ENCODE peak calls at places on chromosomes 12 and 14, in nine cellular contexts. A is heart right ventricle, V is BE2C, I is bronchial epithelial cell, X is brain microvascular endothelial cell, H is Calu3, Y is fibroblast of villous mesenchyme, O is PC-3, B is adrenal gland. E is an unnamed sample.

GRCh38 chr14:99481745-99482099 is 513 bp downstream of the CCNK start:
- DNase-seq in X (peak), I (peak), V (no peak), A (no peak), H (peak), O (peak), Y (peak), B (no peak), E (no peak)

GRCh38 chr14:101518611-101519048 is 42.7 kb upstream of the DIO3 start:
- DNase-seq in H (no peak), O (no peak), X (no peak), I (no peak), A (no peak), V (no peak), B (peak), Y (peak), E (no peak)

GRCh38 chr12:29733060-29733459 is 50.7 kb downstream of the TMTC1 start:
- DNase-seq in O (no peak), H (no peak), X (no peak), I (peak), Y (no peak), A (no peak), V (no peak), B (no peak), E (no peak)

GRCh38 chr14:40417777-40418401 is 985.7 kb upstream of the FBXO33 start:
- DNase-seq in V (peak), O (peak), Y (no peak), X (no peak), B (peak), I (no peak), H (no peak), A (no peak), E (peak)

GRCh38 chr12:132610051-132610759 is at the start of gene LRCOL1:
- DNase-seq in V (no peak), X (peak), Y (peak), A (peak), I (peak), H (no peak), B (no peak), O (no peak), E (no peak)

GRCh38 chr12:84166812-84167211 is 745.8 kb downstream of the SLC6A15 start:
- DNase-seq in I (no peak), V (no peak), Y (no peak), A (no peak), H (no peak), B (no peak), X (no peak), O (no peak), E (no peak)

GRCh38 chr12:102730996-102731395 is 186.0 kb downstream of the PAH start:
- DNase-seq in I (no peak), H (no peak), Y (no peak), B (no peak), X (no peak), V (no peak), O (no peak), A (no peak), E (no peak)

GRCh38 chr14:100531152-100531551 is 56.1 kb downstream of the BEGAIN start:
- DNase-seq in V (no peak), Y (no peak), H (no peak), B (no peak), I (no peak), A (no peak), O (no peak), X (no peak), E (no peak)

GRCh38 chr12:108214046-108214445 is 85.0 kb downstream of the WSCD2 start:
- DNase-seq in B (no peak), Y (no peak), H (no peak), X (no peak), V (no peak), O (no peak), I (no peak), A (no peak), E (no peak)

DNA sequence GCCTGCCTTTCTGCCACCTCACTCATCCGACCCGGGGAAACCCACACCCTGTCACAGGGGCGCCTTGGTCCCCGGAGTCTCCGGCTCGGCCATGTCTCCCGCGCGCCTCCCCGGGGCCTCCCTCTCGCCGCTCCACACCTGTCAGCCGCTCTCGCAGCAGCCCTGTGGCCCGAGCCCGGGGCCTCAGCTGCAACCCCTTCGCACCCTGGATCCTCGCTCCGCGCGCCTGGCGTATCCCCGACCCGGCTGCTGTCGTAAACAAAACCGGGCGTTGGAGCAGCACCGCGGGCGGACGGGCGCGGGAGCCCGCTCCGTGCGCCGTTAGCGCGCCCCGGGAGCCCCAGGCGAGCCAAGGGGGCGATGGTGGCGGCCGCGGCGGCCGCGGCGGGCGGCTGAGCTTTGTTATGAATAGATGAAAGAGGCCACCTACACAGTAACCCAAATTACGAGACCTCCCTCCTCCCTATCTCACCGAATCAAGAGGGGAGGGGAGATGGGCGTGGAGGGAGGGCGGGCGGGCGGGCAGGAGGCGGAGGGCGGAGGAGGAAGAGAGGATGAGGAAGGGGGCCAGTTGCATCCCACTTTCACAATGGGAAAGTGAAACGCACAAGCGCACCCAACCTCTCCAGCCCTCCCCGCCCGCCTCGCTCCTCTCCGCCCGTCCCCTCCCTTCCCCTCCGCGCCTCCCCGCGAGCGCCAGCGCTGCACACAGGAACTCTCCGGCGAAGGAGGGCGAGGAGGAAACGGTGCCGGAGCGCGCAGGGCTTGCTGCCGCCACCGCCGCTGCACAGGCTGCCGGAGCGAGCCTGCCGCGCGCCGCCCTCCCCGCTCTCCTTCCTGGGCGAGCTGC is at the start of gene PLXNC1:
- DNase-seq in Y (peak), H (peak), I (no peak), V (peak), X (no peak), O (no peak), A (peak), B (peak), E (peak)
- TF ChIP-seq CTCF in Y (no peak), H (no peak), I (no peak), V (no peak), X (no peak), O (no peak), A (no peak), B (no peak), E (no peak)

GRCh38 chr12:48865141-48865440 is 579 bp downstream of the RND1 start:
- DNase-seq in V (no peak), O (no peak), H (no peak), I (no peak), Y (no peak), X (no peak), A (no peak), B (no peak), E (no peak)
- TF ChIP-seq CTCF in V (no peak), O (no peak), H (no peak), I (no peak), Y (no peak), X (no peak), A (no peak), B (no peak), E (no peak)

DNA sequence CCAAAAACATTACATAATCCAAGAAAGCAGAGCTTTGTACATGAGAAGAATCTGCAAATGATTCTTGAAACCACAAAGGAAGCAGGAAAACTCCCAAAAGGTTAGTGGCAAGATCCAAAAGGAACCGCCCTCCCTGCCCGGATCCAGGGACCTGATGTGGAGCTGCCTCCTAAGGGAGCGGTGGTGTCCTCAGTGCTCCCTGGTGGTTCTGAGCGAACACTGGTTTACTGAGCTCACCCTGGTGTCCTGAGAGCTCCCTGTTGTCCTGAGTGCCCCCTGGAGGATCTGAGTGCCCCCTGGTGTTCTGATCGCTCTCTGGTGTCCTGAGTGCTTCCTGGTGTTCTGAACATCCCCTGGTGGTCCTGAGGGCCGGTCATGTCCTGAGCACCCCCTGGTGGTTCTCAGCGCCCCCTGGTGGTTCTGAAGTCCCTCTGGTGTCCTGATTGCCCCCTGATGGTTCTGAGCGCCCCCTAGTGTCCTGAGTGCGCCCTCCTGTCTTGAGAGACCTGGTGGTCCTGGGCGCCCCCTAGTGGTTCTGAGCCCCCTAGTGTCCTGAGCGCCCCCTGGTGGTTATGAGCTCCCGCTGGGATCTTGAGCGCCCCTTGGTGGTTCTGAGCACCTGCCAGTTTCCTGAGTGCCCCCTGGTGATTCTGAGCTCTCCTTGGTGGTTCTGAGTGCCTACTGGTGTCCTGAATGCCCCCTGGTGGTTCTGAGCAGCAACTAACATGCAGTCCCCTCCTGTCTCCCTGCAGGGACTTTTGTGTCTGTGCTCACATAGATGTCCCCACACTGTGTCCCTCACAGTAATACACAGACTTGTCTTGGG is 891.1 kb downstream of the TMEM121 start:
- DNase-seq in B (peak), I (no peak), X (no peak), A (peak), V (peak), H (peak), Y (peak), O (no peak), E (peak)
- TF ChIP-seq CTCF in B (peak), I (no peak), X (peak), A (peak), V (peak), H (peak), Y (peak), O (peak), E (peak)

DNA sequence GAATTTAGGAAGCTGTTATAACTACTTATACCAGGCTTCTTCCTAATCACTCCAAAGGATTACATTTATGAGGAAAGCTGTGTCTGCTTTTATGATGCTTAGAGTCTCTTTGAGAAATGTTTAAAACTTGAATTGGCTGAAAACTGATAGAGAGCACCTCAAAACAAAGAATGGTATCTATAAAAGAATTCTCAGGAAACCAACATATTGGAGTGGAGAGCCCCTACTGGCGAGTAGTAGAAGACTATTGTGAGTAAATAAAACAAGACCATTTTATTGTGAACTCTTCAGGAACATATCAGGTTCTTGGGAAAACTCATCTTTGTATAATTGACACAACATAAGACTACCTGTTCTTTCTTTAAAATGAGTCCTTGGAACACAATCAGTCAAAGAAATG is 578.6 kb downstream of the RERGL start:
- DNase-seq in V (no peak), I (no peak), Y (no peak), A (no peak), X (no peak), B (no peak), H (no peak), O (peak), E (no peak)
- TF ChIP-seq CTCF in V (no peak), I (no peak), Y (no peak), A (no peak), X (no peak), B (no peak), H (no peak), O (peak), E (no peak)

GRCh38 chr14:94761348-94761998 is 8.4 kb downstream of the GSC start:
- DNase-seq in B (no peak), X (no peak), O (no peak), Y (no peak), H (no peak), V (no peak), A (no peak), I (no peak), E (no peak)
- TF ChIP-seq CTCF in B (no peak), X (no peak), O (no peak), Y (no peak), H (no peak), V (no peak), A (no peak), I (no peak), E (no peak)

DNA sequence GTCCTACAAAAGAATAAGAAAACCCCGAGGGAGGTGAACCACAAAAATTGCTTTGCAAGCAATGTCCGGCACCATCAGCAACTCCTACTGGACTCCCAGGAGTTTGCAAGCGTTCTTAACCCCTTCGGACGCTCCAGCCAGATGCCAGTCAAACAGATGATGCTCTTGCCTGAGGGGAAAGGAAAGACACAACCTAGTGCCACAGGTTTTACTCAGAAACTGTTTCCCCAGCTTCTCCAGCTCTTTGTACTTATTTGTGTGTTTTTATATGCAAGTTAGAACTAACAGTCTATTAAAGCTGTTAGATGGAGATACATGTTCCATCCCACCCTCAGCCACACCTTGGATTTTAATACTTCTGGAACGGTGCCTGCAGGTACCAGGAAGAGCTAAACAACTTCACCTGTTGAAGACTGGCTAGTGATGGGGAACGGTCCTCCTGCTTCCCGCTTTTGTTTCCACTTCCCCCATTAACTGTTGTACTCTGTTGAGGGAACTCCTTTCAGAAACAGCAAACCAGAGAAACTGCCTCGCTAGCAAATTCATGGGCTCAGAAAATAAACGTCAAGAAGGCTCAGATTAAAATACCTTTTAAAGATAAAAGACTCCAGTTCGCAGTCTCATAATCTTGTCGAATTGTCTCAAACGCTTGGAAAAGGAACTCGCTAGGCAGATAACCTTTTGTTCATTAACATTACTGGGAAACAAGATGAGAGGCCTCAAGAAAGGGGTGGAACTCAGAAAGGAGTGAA is 1.1 kb upstream of the FERMT2 start:
- DNase-seq in Y (peak), A (peak), X (peak), H (peak), B (peak), V (peak), O (peak), I (peak), E (peak)
- TF ChIP-seq CTCF in Y (peak), A (no peak), X (peak), H (peak), B (peak), V (peak), O (peak), I (no peak), E (peak)

DNA sequence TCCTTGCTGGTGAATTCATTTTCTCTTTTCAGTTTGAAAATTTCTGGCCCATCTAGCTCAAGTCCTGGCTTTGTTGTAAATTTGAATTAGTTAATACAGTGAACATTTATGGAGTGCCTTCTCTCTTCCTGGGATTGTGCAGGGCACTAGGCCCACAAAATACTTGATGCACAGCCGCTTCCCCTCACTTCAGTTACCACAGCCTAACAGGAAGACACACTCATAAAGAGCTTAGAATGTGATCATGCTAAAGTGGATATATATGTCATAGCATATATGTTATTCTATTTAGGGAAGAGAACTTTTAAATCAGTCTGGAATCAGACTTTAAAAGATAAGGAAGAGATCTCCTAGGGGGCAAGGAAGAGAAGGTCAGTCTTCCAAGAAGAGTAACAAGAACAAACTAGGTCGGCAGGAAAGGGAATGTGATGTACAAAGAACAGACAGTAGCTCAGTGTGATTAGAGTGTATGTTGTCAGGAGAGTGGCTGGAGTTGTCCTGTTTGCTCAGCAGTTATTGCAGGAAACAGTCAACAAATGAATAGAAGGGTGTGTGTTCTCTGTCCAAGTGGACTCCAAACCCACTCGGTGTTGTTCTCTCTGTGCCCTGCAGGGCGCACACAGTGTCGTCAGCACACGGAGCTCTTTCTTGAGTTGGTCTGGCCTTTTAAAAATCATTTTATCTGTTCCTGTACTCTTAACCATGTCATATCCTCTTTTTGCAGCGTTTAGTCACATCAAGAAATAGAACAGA is 74.4 kb downstream of the DAAM1 start:
- DNase-seq in H (no peak), B (no peak), A (no peak), I (no peak), O (peak), Y (no peak), V (no peak), X (no peak), E (no peak)
- TF ChIP-seq CTCF in H (no peak), B (peak), A (no peak), I (peak), O (peak), Y (peak), V (peak), X (peak), E (no peak)

GRCh38 chr14:49203676-49204075 is 382.5 kb downstream of the RPS29 start:
- DNase-seq in O (no peak), A (no peak), H (no peak), I (no peak), Y (no peak), X (no peak), V (no peak), B (no peak), E (no peak)

GRCh38 chr14:49207451-49207850 is 378.7 kb downstream of the RPS29 start:
- DNase-seq in O (no peak), V (no peak), X (no peak), I (no peak), Y (no peak), B (no peak), H (no peak), A (no peak), E (no peak)

GRCh38 chr14:49212721-49213120 is 373.5 kb downstream of the RPS29 start:
- DNase-seq in H (no peak), B (no peak), I (no peak), Y (no peak), O (no peak), A (no peak), X (no peak), V (no peak), E (no peak)

DNA sequence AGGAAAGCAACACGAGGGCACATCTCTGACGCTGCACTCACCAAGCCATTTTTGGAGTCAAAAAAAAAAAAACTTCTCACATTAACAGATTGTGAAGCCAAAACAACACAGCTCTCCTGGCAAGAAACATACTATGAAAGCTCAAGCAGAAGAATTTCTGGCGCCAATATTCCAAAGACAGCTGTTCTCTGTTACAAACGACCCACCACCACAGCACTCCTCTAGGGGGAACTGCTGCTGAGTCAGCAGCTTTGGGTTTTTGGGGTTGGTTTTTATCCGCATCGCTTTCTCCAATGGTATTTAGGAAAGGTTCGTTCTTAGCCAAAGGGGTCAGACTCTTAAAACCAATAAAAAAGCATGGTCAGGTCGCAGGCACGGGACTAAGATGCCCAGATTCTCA is 379.3 kb downstream of the RPS29 start:
- DNase-seq in H (no peak), Y (no peak), V (no peak), O (no peak), I (no peak), A (no peak), B (no peak), X (no peak), E (no peak)
- TF ChIP-seq CTCF in H (no peak), Y (no peak), V (no peak), O (no peak), I (no peak), A (no peak), B (no peak), X (no peak), E (no peak)

DNA sequence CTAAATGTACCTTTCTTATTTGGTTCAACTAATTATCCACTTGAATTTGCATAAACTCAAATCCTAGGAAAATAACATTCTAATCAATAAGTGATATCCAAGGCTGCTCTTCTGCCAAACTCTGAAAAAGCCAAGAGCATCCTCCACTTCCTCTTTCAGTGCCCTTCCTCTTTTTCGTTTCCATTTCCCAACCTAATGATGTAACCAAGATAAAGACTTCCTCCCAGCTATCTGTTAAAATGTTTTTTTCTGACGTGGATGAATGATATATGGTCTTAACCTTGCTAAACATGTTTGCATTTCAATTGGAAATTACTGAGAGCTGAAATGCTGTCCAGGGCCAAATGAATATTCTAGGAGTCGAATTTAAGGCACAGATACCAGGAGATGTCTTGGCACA is 459.5 kb upstream of the PDE3A start:
- DNase-seq in I (no peak), H (no peak), O (no peak), Y (no peak), V (no peak), A (no peak), X (no peak), B (no peak), E (no peak)
- TF ChIP-seq CTCF in I (no peak), H (no peak), O (no peak), Y (no peak), V (no peak), A (no peak), X (no peak), B (no peak), E (no peak)

E was measured in GM13977.